ENCODE peak calls at places on chromosomes 6 and 20, in seven cellular contexts. B is HCT116, J is H9, Y is neuronal stem cell, W is PC-3, T is K562, F is fibroblast of lung. U is an unnamed sample.

GRCh38 chr6:52574709-52575489 is 2.0 kb downstream of the TRAM2 start:
- DNase-seq in B (no peak), Y (no peak), J (no peak), F (peak; percentile 67), W (no peak), T (peak; percentile 52), U (peak; percentile 77)

GRCh38 chr6:80531676-80532619 is 425.5 kb downstream of the BCKDHB start:
- DNase-seq in B (no peak), T (no peak), J (no peak), Y (no peak), F (no peak), W (no peak), U (no peak)

GRCh38 chr6:133396225-133396624 is 155.1 kb downstream of the EYA4 start:
- DNase-seq in W (peak; percentile 35), B (no peak), J (no peak), Y (no peak), T (no peak), F (peak; percentile 26), U (no peak)

GRCh38 chr6:149033454-149034241 is 283.9 kb upstream of the TAB2 start:
- DNase-seq in J (no peak), F (no peak), Y (no peak), T (no peak), W (no peak), B (no peak), U (no peak)

GRCh38 chr20:41339957-41340326 is 679 bp upstream of the LPIN3 start:
- DNase-seq in F (peak; percentile 34), T (peak; percentile 86), J (peak; percentile 97), Y (peak; percentile 79), B (peak; percentile 76), W (peak; percentile 94), U (peak; percentile 75)

GRCh38 chr6:132131351-132131750 is 180.2 kb upstream of the CCN2 start:
- DNase-seq in B (no peak), F (no peak), T (no peak), W (no peak), J (no peak), Y (no peak), U (no peak)

GRCh38 chr6:89644864-89645263 is 6.3 kb upstream of the LYRM2 start:
- DNase-seq in Y (no peak), J (no peak), F (no peak), T (no peak), W (peak; percentile 67), B (no peak), U (no peak)

GRCh38 chr20:51412991-51413471 is 129.5 kb downstream of the NFATC2 start:
- DNase-seq in Y (no peak), J (no peak), T (no peak), F (no peak), W (no peak), B (no peak), U (no peak)

GRCh38 chr6:123423130-123423529 is 213.6 kb downstream of the TRDN start:
- DNase-seq in F (no peak), J (no peak), B (no peak), T (no peak), Y (no peak), W (no peak), U (no peak)

GRCh38 chr6:139291813-139292619 is at the start of gene TXLNB:
- DNase-seq in F (peak; percentile 88), J (peak; percentile 43), B (peak; percentile 6), W (no peak), T (no peak), Y (no peak), U (peak; percentile 92)

GRCh38 chr20:51463998-51464397 is 78.5 kb downstream of the NFATC2 start:
- DNase-seq in F (no peak), B (no peak), Y (no peak), W (no peak), J (no peak), T (no peak), U (no peak)

GRCh38 chr6:167558213-167558869 is 233.5 kb downstream of the TTLL2 start:
- DNase-seq in B (no peak), Y (no peak), T (no peak), J (no peak), W (no peak), F (no peak), U (no peak)

GRCh38 chr6:39785281-39785680 is 6.9 kb upstream of the DAAM2 start:
- DNase-seq in F (no peak), Y (no peak), B (no peak), T (no peak), J (no peak), W (no peak), U (no peak)

GRCh38 chr6:167045828-167046580 is 46.8 kb downstream of the CEP43 start:
- DNase-seq in B (no peak), Y (no peak), W (peak; percentile 43), J (no peak), F (no peak), T (no peak), U (no peak)

GRCh38 chr6:131819507-131820228 is 11.8 kb downstream of the ENPP1 start:
- DNase-seq in B (no peak), J (no peak), Y (no peak), W (no peak), T (no peak), F (peak; percentile 96), U (no peak)

GRCh38 chr6:13281630-13282156 is 46.6 kb downstream of the TBC1D7 start:
- DNase-seq in W (no peak), J (no peak), F (no peak), T (no peak), Y (no peak), B (no peak), U (no peak)

GRCh38 chr20:9422335-9422734 is 92.1 kb upstream of the LAMP5 start:
- DNase-seq in B (no peak), W (no peak), J (no peak), F (peak; percentile 57), T (no peak), Y (no peak), U (no peak)

GRCh38 chr20:49893242-49894072 is 21.9 kb downstream of the SPATA2 start:
- DNase-seq in F (no peak), W (no peak), J (no peak), Y (no peak), B (no peak), T (no peak), U (no peak)

GRCh38 chr6:154857529-154857928 is 124.3 kb downstream of the SCAF8 start:
- DNase-seq in Y (no peak), J (no peak), B (no peak), W (no peak), T (no peak), F (no peak), U (no peak)

GRCh38 chr6:154847318-154847717 is 114.1 kb downstream of the SCAF8 start:
- DNase-seq in T (no peak), J (no peak), F (no peak), Y (no peak), B (no peak), W (no peak), U (no peak)

GRCh38 chr6:154848580-154848979 is 115.4 kb downstream of the SCAF8 start:
- DNase-seq in Y (no peak), F (peak; percentile 23), W (no peak), J (no peak), B (no peak), T (no peak), U (no peak)

GRCh38 chr6:154849475-154849874 is 116.3 kb downstream of the SCAF8 start:
- DNase-seq in W (no peak), Y (no peak), T (no peak), F (no peak), J (no peak), B (no peak), U (no peak)

DNA sequence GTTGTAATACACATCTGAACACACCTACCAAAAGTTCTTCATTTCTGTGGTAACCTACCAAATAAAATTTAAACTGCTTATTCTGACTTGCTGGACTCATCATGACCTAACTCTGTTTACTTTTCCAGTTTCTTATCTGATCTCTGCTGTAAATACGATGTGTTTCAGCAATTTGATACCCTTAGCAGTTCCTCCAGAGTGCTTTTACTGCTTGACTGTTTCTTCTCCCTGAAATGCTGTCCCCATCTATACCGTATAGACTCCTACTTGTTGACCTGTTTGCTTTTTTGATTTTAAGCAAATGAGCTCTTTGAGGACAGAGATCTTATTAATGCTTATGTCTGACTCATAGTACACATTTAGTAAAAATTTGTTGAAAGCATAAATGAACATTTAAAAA is 119.5 kb downstream of the SCAF8 start:
- DNase-seq in J (no peak), B (no peak), W (peak; percentile 71), Y (no peak), T (no peak), F (peak; percentile 43), U (no peak)
- H3K4me2 ChIP-seq in J (no peak overlapping the region), B (no peak overlapping the region), W (peak overlapping the region; percentile 42), Y (no peak overlapping the region), T (no peak overlapping the region), F (no peak overlapping the region), U (no peak overlapping the region)

GRCh38 chr6:11366183-11366933 is 133.9 kb upstream of the NEDD9 start:
- DNase-seq in T (no peak), J (no peak), Y (no peak), F (no peak), W (no peak), B (no peak), U (no peak)

GRCh38 chr6:11366934-11367637 is 134.6 kb upstream of the NEDD9 start:
- DNase-seq in B (no peak), T (no peak), J (no peak), W (peak; percentile 19), F (peak; percentile 71), Y (peak; percentile 23), U (no peak)

GRCh38 chr6:11368264-11368663 is 135.8 kb upstream of the NEDD9 start:
- DNase-seq in Y (no peak), T (no peak), F (peak; percentile 56), B (no peak), W (peak; percentile 41), J (no peak), U (no peak)

GRCh38 chr6:11368760-11369159 is 136.3 kb upstream of the NEDD9 start:
- DNase-seq in F (peak; percentile 55), W (peak; percentile 73), T (no peak), B (no peak), Y (no peak), J (no peak), U (no peak)

GRCh38 chr6:11367638-11368199 is 135.3 kb upstream of the NEDD9 start:
- DNase-seq in T (no peak), F (no peak), J (no peak), B (no peak), W (no peak), Y (no peak), U (no peak)
- H3K9ac ChIP-seq in T (no peak overlapping the region), F (no peak overlapping the region), J (no peak overlapping the region), B (no peak overlapping the region), W (peak overlapping the region; percentile 16), Y (no peak overlapping the region), U (no peak overlapping the region)

GRCh38 chr6:165159459-165159858 is 149.9 kb downstream of the C6orf118 start:
- DNase-seq in Y (no peak), F (no peak), J (no peak), W (no peak), B (no peak), T (no peak), U (no peak)

DNA sequence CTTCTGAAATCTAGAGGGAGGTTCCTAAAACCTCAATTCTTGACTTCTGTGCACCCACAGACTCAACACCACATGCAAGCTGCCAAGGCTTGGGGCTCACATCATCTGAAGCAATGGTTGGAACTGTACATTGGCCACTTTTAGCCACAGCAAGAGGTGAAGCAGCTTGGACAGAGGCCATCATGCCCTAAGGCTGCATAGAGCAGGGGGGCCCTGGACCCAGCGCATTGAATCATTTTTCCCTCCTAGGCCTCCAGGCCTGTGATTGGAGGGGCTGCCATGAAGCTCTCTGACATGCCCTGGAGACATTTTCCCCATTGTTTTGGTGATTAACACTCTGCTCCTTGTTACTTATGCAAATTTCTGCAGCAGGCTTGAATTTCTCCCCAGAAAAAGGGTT is 145.9 kb downstream of the C6orf118 start:
- DNase-seq in W (no peak), F (no peak), B (no peak), T (no peak), J (no peak), Y (no peak), U (no peak)
- H3K9me3 ChIP-seq in W (no peaks in the 10 kb centered on the region), F (no peaks in the 10 kb centered on the region), B (no peaks in the 10 kb centered on the region), T (peaks cover 2% of the 10 kb centered on the region), J (peaks cover 4% of the 10 kb centered on the region), Y (peaks cover 6% of the 10 kb centered on the region), U (peaks cover 5% of the 10 kb centered on the region)

GRCh38 chr20:17946040-17946439 is 22.6 kb downstream of the SNX5 start:
- DNase-seq in F (no peak), W (no peak), B (no peak), J (no peak), T (no peak), Y (no peak), U (no peak)
- H3K4me2 ChIP-seq in F (no peak overlapping the region), W (no peak overlapping the region), B (no peak overlapping the region), J (no peak overlapping the region), T (no peak overlapping the region), Y (no peak overlapping the region), U (no peak overlapping the region)